ENCODE peak calls at places on chromosomes 12 and 14, in eight cellular contexts. One of them, this sample, is unnamed.
A peak's percentile ranks its signal among the peaks of the same experiment; 100 is the strongest.

GRCh38 chr14:104217486-104218360 is 79.3 kb downstream of the KIF26A start:
- DNase-seq in left ventricle myocardium inferior: peak; percentile 9
- DNase-seq in Peyer's patch: no peak
- DNase-seq in CD4-positive, alpha-beta memory T cell: no peak
- DNase-seq in A549: no peak
- DNase-seq in uterus: no peak
- DNase-seq in kidney: peak; percentile 51
- DNase-seq in ovary: peak; percentile 13
- DNase-seq in this sample: peak; percentile 36

GRCh38 chr12:132259872-132260695 is 69.3 kb downstream of the GALNT9 start:
- DNase-seq in ovary: no peak
- DNase-seq in kidney: peak; percentile 59
- DNase-seq in A549: no peak
- DNase-seq in uterus: no peak
- DNase-seq in Peyer's patch: no peak
- DNase-seq in CD4-positive, alpha-beta memory T cell: no peak
- DNase-seq in left ventricle myocardium inferior: no peak
- DNase-seq in this sample: no peak

GRCh38 chr12:40028296-40028695 is 77.6 kb downstream of the SLC2A13 start:
- DNase-seq in left ventricle myocardium inferior: no peak
- DNase-seq in A549: no peak
- DNase-seq in kidney: no peak
- DNase-seq in Peyer's patch: no peak
- DNase-seq in ovary: no peak
- DNase-seq in uterus: no peak
- DNase-seq in CD4-positive, alpha-beta memory T cell: no peak
- DNase-seq in this sample: no peak

GRCh38 chr14:104559769-104560585 is 19.6 kb upstream of the C14orf180 start:
- DNase-seq in left ventricle myocardium inferior: no peak
- DNase-seq in kidney: peak; percentile 76
- DNase-seq in A549: no peak
- DNase-seq in CD4-positive, alpha-beta memory T cell: no peak
- DNase-seq in Peyer's patch: no peak
- DNase-seq in uterus: no peak
- DNase-seq in ovary: no peak
- DNase-seq in this sample: no peak

GRCh38 chr12:26197832-26198231 is 2.5 kb downstream of the SSPN start:
- DNase-seq in kidney: no peak
- DNase-seq in Peyer's patch: no peak
- DNase-seq in left ventricle myocardium inferior: no peak
- DNase-seq in ovary: no peak
- DNase-seq in A549: no peak
- DNase-seq in CD4-positive, alpha-beta memory T cell: no peak
- DNase-seq in uterus: no peak
- DNase-seq in this sample: no peak

GRCh38 chr14:89304972-89305703 is 111.9 kb downstream of the FOXN3 start:
- DNase-seq in Peyer's patch: peak; percentile 61
- DNase-seq in A549: no peak
- DNase-seq in CD4-positive, alpha-beta memory T cell: no peak
- DNase-seq in uterus: peak; percentile 39
- DNase-seq in kidney: no peak
- DNase-seq in ovary: peak; percentile 57
- DNase-seq in left ventricle myocardium inferior: no peak
- DNase-seq in this sample: no peak

GRCh38 chr12:113422929-113423669 is 919 bp downstream of the SDSL start:
- DNase-seq in left ventricle myocardium inferior: no peak
- DNase-seq in A549: no peak
- DNase-seq in kidney: no peak
- DNase-seq in uterus: no peak
- DNase-seq in Peyer's patch: no peak
- DNase-seq in ovary: no peak
- DNase-seq in CD4-positive, alpha-beta memory T cell: no peak
- DNase-seq in this sample: peak; percentile 28

GRCh38 chr12:34335819-34336262 is 313.5 kb downstream of the ALG10 start:
- DNase-seq in A549: peak; percentile 85
- DNase-seq in Peyer's patch: no peak
- DNase-seq in kidney: no peak
- DNase-seq in uterus: no peak
- DNase-seq in CD4-positive, alpha-beta memory T cell: no peak
- DNase-seq in ovary: no peak
- DNase-seq in left ventricle myocardium inferior: no peak
- DNase-seq in this sample: no peak

GRCh38 chr14:105602243-105602750 is 75.9 kb downstream of the TMEM121 start:
- DNase-seq in left ventricle myocardium inferior: no peak
- DNase-seq in Peyer's patch: no peak
- DNase-seq in A549: no peak
- DNase-seq in ovary: no peak
- DNase-seq in kidney: no peak
- DNase-seq in CD4-positive, alpha-beta memory T cell: no peak
- DNase-seq in uterus: no peak
- DNase-seq in this sample: no peak

GRCh38 chr12:85468356-85469157 is 188.5 kb downstream of the ALX1 start:
- DNase-seq in kidney: peak; percentile 59
- DNase-seq in CD4-positive, alpha-beta memory T cell: no peak
- DNase-seq in Peyer's patch: no peak
- DNase-seq in uterus: no peak
- DNase-seq in ovary: no peak
- DNase-seq in A549: peak; percentile 78
- DNase-seq in left ventricle myocardium inferior: no peak
- DNase-seq in this sample: peak; percentile 51

GRCh38 chr12:112741106-112741505 is 50.4 kb upstream of the RPH3A start:
- DNase-seq in left ventricle myocardium inferior: no peak
- DNase-seq in A549: no peak
- DNase-seq in uterus: no peak
- DNase-seq in Peyer's patch: no peak
- DNase-seq in ovary: no peak
- DNase-seq in kidney: no peak
- DNase-seq in CD4-positive, alpha-beta memory T cell: no peak
- DNase-seq in this sample: no peak

GRCh38 chr12:29333178-29333577 is 47.8 kb downstream of the ERGIC2 start:
- DNase-seq in ovary: no peak
- DNase-seq in A549: no peak
- DNase-seq in CD4-positive, alpha-beta memory T cell: no peak
- DNase-seq in kidney: no peak
- DNase-seq in Peyer's patch: no peak
- DNase-seq in uterus: no peak
- DNase-seq in left ventricle myocardium inferior: no peak
- DNase-seq in this sample: no peak

GRCh38 chr14:84409435-84409834 is 1120.5 kb upstream of the FLRT2 start:
- DNase-seq in Peyer's patch: no peak
- DNase-seq in CD4-positive, alpha-beta memory T cell: no peak
- DNase-seq in A549: no peak
- DNase-seq in uterus: no peak
- DNase-seq in left ventricle myocardium inferior: no peak
- DNase-seq in kidney: no peak
- DNase-seq in ovary: no peak
- DNase-seq in this sample: no peak

GRCh38 chr14:90193925-90194324 is 62.4 kb upstream of the PSMC1 start:
- DNase-seq in CD4-positive, alpha-beta memory T cell: no peak
- DNase-seq in A549: peak; percentile 23
- DNase-seq in left ventricle myocardium inferior: no peak
- DNase-seq in Peyer's patch: no peak
- DNase-seq in uterus: no peak
- DNase-seq in kidney: no peak
- DNase-seq in ovary: no peak
- DNase-seq in this sample: no peak

GRCh38 chr12:113260636-113261300 is 39.5 kb downstream of the TPCN1 start:
- DNase-seq in Peyer's patch: no peak
- DNase-seq in uterus: no peak
- DNase-seq in left ventricle myocardium inferior: no peak
- DNase-seq in CD4-positive, alpha-beta memory T cell: no peak
- DNase-seq in A549: no peak
- DNase-seq in kidney: no peak
- DNase-seq in ovary: no peak
- DNase-seq in this sample: no peak

GRCh38 chr12:78028426-78028825 is 197.7 kb downstream of the NAV3 start:
- DNase-seq in CD4-positive, alpha-beta memory T cell: no peak
- DNase-seq in Peyer's patch: no peak
- DNase-seq in ovary: no peak
- DNase-seq in A549: no peak
- DNase-seq in uterus: no peak
- DNase-seq in left ventricle myocardium inferior: no peak
- DNase-seq in kidney: no peak
- DNase-seq in this sample: no peak

GRCh38 chr14:69170848-69171247 is 17.9 kb upstream of the DCAF5 start:
- DNase-seq in ovary: no peak
- DNase-seq in CD4-positive, alpha-beta memory T cell: no peak
- DNase-seq in uterus: no peak
- DNase-seq in kidney: no peak
- DNase-seq in Peyer's patch: no peak
- DNase-seq in left ventricle myocardium inferior: no peak
- DNase-seq in A549: no peak
- DNase-seq in this sample: no peak

GRCh38 chr12:52622349-52622748 is 4.0 kb upstream of the KRT73 start:
- DNase-seq in Peyer's patch: no peak
- DNase-seq in CD4-positive, alpha-beta memory T cell: no peak
- DNase-seq in kidney: no peak
- DNase-seq in A549: no peak
- DNase-seq in uterus: no peak
- DNase-seq in left ventricle myocardium inferior: no peak
- DNase-seq in ovary: no peak
- DNase-seq in this sample: no peak

GRCh38 chr12:116406529-116406928 is 129.0 kb upstream of the MED13L start:
- DNase-seq in Peyer's patch: peak; percentile 82
- DNase-seq in A549: peak; percentile 95
- DNase-seq in kidney: peak; percentile 95
- DNase-seq in left ventricle myocardium inferior: peak; percentile 92
- DNase-seq in uterus: peak; percentile 90
- DNase-seq in ovary: peak; percentile 54
- DNase-seq in CD4-positive, alpha-beta memory T cell: no peak
- DNase-seq in this sample: peak; percentile 77

GRCh38 chr14:74567646-74568379 is 44.2 kb downstream of the LTBP2 start:
- DNase-seq in uterus: no peak
- DNase-seq in CD4-positive, alpha-beta memory T cell: no peak
- DNase-seq in A549: no peak
- DNase-seq in left ventricle myocardium inferior: no peak
- DNase-seq in Peyer's patch: no peak
- DNase-seq in kidney: no peak
- DNase-seq in ovary: no peak
- DNase-seq in this sample: no peak

GRCh38 chr14:74568380-74568649 is 43.7 kb downstream of the LTBP2 start:
- DNase-seq in A549: no peak
- DNase-seq in CD4-positive, alpha-beta memory T cell: no peak
- DNase-seq in kidney: no peak
- DNase-seq in uterus: no peak
- DNase-seq in left ventricle myocardium inferior: no peak
- DNase-seq in Peyer's patch: no peak
- DNase-seq in ovary: no peak
- DNase-seq in this sample: no peak

GRCh38 chr14:74568896-74569295 is 43.1 kb downstream of the LTBP2 start:
- DNase-seq in uterus: peak; percentile 79
- DNase-seq in kidney: no peak
- DNase-seq in left ventricle myocardium inferior: peak; percentile 55
- DNase-seq in Peyer's patch: no peak
- DNase-seq in ovary: peak; percentile 54
- DNase-seq in CD4-positive, alpha-beta memory T cell: no peak
- DNase-seq in A549: no peak
- DNase-seq in this sample: no peak

GRCh38 chr14:74566174-74567125 is 45.6 kb downstream of the LTBP2 start:
- DNase-seq in ovary: no peak
- DNase-seq in left ventricle myocardium inferior: no peak
- DNase-seq in CD4-positive, alpha-beta memory T cell: no peak
- DNase-seq in kidney: no peak
- DNase-seq in A549: peak; percentile 83
- DNase-seq in Peyer's patch: no peak
- DNase-seq in uterus: no peak
- DNase-seq in this sample: no peak

GRCh38 chr14:74567219-74567618 is 44.8 kb downstream of the LTBP2 start:
- DNase-seq in left ventricle myocardium inferior: no peak
- DNase-seq in uterus: no peak
- DNase-seq in CD4-positive, alpha-beta memory T cell: no peak
- DNase-seq in Peyer's patch: no peak
- DNase-seq in kidney: no peak
- DNase-seq in A549: no peak
- DNase-seq in ovary: no peak
- DNase-seq in this sample: no peak
- H3K4me1 ChIP-seq in left ventricle myocardium inferior: peaks cover 59% of the 10 kb centered on the region
- H3K4me1 ChIP-seq in uterus: peaks cover 5% of the 10 kb centered on the region
- H3K4me1 ChIP-seq in CD4-positive, alpha-beta memory T cell: peaks cover 9% of the 10 kb centered on the region
- H3K4me1 ChIP-seq in Peyer's patch: peaks cover 14% of the 10 kb centered on the region
- H3K4me1 ChIP-seq in kidney: peaks cover 15% of the 10 kb centered on the region
- H3K4me1 ChIP-seq in A549: peaks cover 75% of the 10 kb centered on the region
- H3K4me1 ChIP-seq in ovary: peaks cover 29% of the 10 kb centered on the region
- H3K4me1 ChIP-seq in this sample: peaks cover 62% of the 10 kb centered on the region

GRCh38 chr12:16766736-16767135 is 160.8 kb upstream of the LMO3 start:
- DNase-seq in kidney: no peak
- DNase-seq in uterus: no peak
- DNase-seq in Peyer's patch: no peak
- DNase-seq in CD4-positive, alpha-beta memory T cell: no peak
- DNase-seq in left ventricle myocardium inferior: no peak
- DNase-seq in ovary: no peak
- DNase-seq in A549: no peak
- DNase-seq in this sample: no peak
- H3K4me1 ChIP-seq in kidney: no peaks in the 10 kb centered on the region
- H3K4me1 ChIP-seq in uterus: no peaks in the 10 kb centered on the region
- H3K4me1 ChIP-seq in Peyer's patch: no peaks in the 10 kb centered on the region
- H3K4me1 ChIP-seq in CD4-positive, alpha-beta memory T cell: no peaks in the 10 kb centered on the region
- H3K4me1 ChIP-seq in left ventricle myocardium inferior: no peaks in the 10 kb centered on the region
- H3K4me1 ChIP-seq in ovary: no peaks in the 10 kb centered on the region
- H3K4me1 ChIP-seq in A549: no peaks in the 10 kb centered on the region
- H3K4me1 ChIP-seq in this sample: no peaks in the 10 kb centered on the region

GRCh38 chr12:51517800-51518199 is 73.2 kb upstream of the SCN8A start:
- DNase-seq in CD4-positive, alpha-beta memory T cell: no peak
- DNase-seq in A549: no peak
- DNase-seq in uterus: no peak
- DNase-seq in kidney: no peak
- DNase-seq in left ventricle myocardium inferior: no peak
- DNase-seq in ovary: no peak
- DNase-seq in Peyer's patch: no peak
- DNase-seq in this sample: no peak
- H3K4me1 ChIP-seq in CD4-positive, alpha-beta memory T cell: no peaks in the 10 kb centered on the region
- H3K4me1 ChIP-seq in A549: no peaks in the 10 kb centered on the region
- H3K4me1 ChIP-seq in uterus: no peaks in the 10 kb centered on the region
- H3K4me1 ChIP-seq in kidney: no peaks in the 10 kb centered on the region
- H3K4me1 ChIP-seq in left ventricle myocardium inferior: no peaks in the 10 kb centered on the region
- H3K4me1 ChIP-seq in ovary: no peaks in the 10 kb centered on the region
- H3K4me1 ChIP-seq in Peyer's patch: peaks cover under 1% of the 10 kb centered on the region
- H3K4me1 ChIP-seq in this sample: no peaks in the 10 kb centered on the region

GRCh38 chr14:24806061-24806678 is 172.2 kb upstream of the GZMB start:
- DNase-seq in ovary: peak; percentile 60
- DNase-seq in left ventricle myocardium inferior: peak; percentile 68
- DNase-seq in uterus: peak; percentile 43
- DNase-seq in A549: peak; percentile 68
- DNase-seq in CD4-positive, alpha-beta memory T cell: no peak
- DNase-seq in Peyer's patch: peak; percentile 84
- DNase-seq in kidney: no peak
- DNase-seq in this sample: peak; percentile 61
- H3K4me1 ChIP-seq in ovary: no peaks in the 10 kb centered on the region
- H3K4me1 ChIP-seq in left ventricle myocardium inferior: peaks cover 47% of the 10 kb centered on the region
- H3K4me1 ChIP-seq in uterus: no peaks in the 10 kb centered on the region
- H3K4me1 ChIP-seq in A549: no peaks in the 10 kb centered on the region
- H3K4me1 ChIP-seq in CD4-positive, alpha-beta memory T cell: no peaks in the 10 kb centered on the region
- H3K4me1 ChIP-seq in Peyer's patch: peaks cover 13% of the 10 kb centered on the region
- H3K4me1 ChIP-seq in kidney: no peaks in the 10 kb centered on the region
- H3K4me1 ChIP-seq in this sample: no peaks in the 10 kb centered on the region

This sample was measured in lower lobe of right lung.